ENCODE peak calls at places on chromosomes 13 and 19, in six cellular contexts. R is hepatocyte; H is CD8-positive, alpha-beta T cell; Z is left lung; Q is right cardiac atrium; O is astrocyte. M is an unnamed sample.

GRCh38 chr13:113821847-113822246 is 42.0 kb downstream of the GAS6 start:
- DNase-seq in R (no peak), H (no peak), Z (no peak), Q (no peak), O (no peak), M (no peak)

GRCh38 chr19:53883231-53883661 is 1.2 kb downstream of the PRKCG start:
- DNase-seq in R (no peak), H (no peak), Z (no peak), Q (no peak), O (no peak), M (no peak)

GRCh38 chr19:14545716-14546082 is 16.3 kb downstream of the TECR start:
- DNase-seq in R (no peak), H (no peak), Z (no peak), Q (no peak), O (no peak), M (no peak)

GRCh38 chr13:25783480-25784081 is 268.2 kb downstream of the SHISA2 start:
- DNase-seq in R (no peak), H (no peak), Z (no peak), Q (no peak), O (no peak), M (no peak)

GRCh38 chr13:64675256-64675892 is 2554.8 kb downstream of the PCDH9 start:
- DNase-seq in R (peak; percentile 13), H (no peak), Z (no peak), Q (no peak), O (peak; percentile 63), M (no peak)

GRCh38 chr13:22061371-22061805 is 390.5 kb downstream of the FGF9 start:
- DNase-seq in R (no peak), H (peak; percentile 39), Z (no peak), Q (no peak), O (no peak), M (no peak)

GRCh38 chr19:49153167-49153809 is 1.9 kb downstream of the HRC start:
- DNase-seq in R (no peak), H (no peak), Z (no peak), Q (no peak), O (no peak), M (no peak)

GRCh38 chr19:1929051-1929742 is 11.8 kb upstream of the CSNK1G2 start:
- DNase-seq in R (peak; percentile 91), H (peak; percentile 80), Z (peak; percentile 77), Q (peak; percentile 78), O (peak; percentile 22), M (peak; percentile 66)

GRCh38 chr13:33728271-33729037 is 89.5 kb upstream of the RFC3 start:
- DNase-seq in R (no peak), H (no peak), Z (peak; percentile 41), Q (peak; percentile 84), O (no peak), M (peak; percentile 44)

GRCh38 chr19:28424041-28424440 is 788.9 kb downstream of the UQCRFS1 start:
- DNase-seq in R (no peak), H (no peak), Z (no peak), Q (no peak), O (peak; percentile 38), M (no peak)

GRCh38 chr13:26941345-26942174 is 181.0 kb upstream of the GPR12 start:
- DNase-seq in R (peak; percentile 52), H (no peak), Z (no peak), Q (no peak), O (peak; percentile 81), M (no peak)

GRCh38 chr19:57192064-57192395 is 730 bp downstream of the ZNF264 start:
- DNase-seq in R (peak; percentile 11), H (no peak), Z (no peak), Q (no peak), O (no peak), M (no peak)

GRCh38 chr13:113927661-113928581 is 46.0 kb downstream of the C13orf46 start:
- DNase-seq in R (peak; percentile 52), H (no peak), Z (no peak), Q (no peak), O (peak; percentile 87), M (peak; percentile 95)

GRCh38 chr13:37129867-37130266 is 24.4 kb upstream of the CSNK1A1L start:
- DNase-seq in R (peak; percentile 10), H (no peak), Z (no peak), Q (peak; percentile 16), O (no peak), M (no peak)

GRCh38 chr13:72463561-72463960 is 263.9 kb downstream of the MZT1 start:
- DNase-seq in R (peak; percentile 43), H (no peak), Z (no peak), Q (no peak), O (peak; percentile 84), M (no peak)

GRCh38 chr19:46351241-46352041 is 4.6 kb downstream of the PPP5C start:
- DNase-seq in R (no peak), H (no peak), Z (peak; percentile 84), Q (peak; percentile 66), O (peak; percentile 35), M (no peak)

GRCh38 chr19:4369109-4369887 is 25.9 kb downstream of the MPND start:
- DNase-seq in R (no peak), H (peak; percentile 54), Z (peak; percentile 84), Q (peak; percentile 65), O (no peak), M (peak; percentile 66)

GRCh38 chr13:104006625-104007061 is 940.4 kb upstream of the SLC10A2 start:
- DNase-seq in R (no peak), H (no peak), Z (no peak), Q (no peak), O (peak; percentile 90), M (no peak)

GRCh38 chr13:30441304-30441703 is 19.0 kb downstream of the UBE2L5 start:
- DNase-seq in R (no peak), H (no peak), Z (no peak), Q (no peak), O (peak; percentile 28), M (no peak)

GRCh38 chr19:47391510-47392223 is 27.7 kb downstream of the MEIS3 start:
- DNase-seq in R (peak; percentile 83), H (peak; percentile 74), Z (peak; percentile 84), Q (peak; percentile 69), O (peak; percentile 28), M (peak; percentile 79)

GRCh38 chr13:36850790-36851438 is 31.9 kb downstream of the RFXAP start:
- DNase-seq in R (no peak), H (no peak), Z (no peak), Q (no peak), O (no peak), M (no peak)

GRCh38 chr19:39765091-39766076 is 13.3 kb upstream of the LEUTX start:
- DNase-seq in R (peak; percentile 77), H (peak; percentile 7), Z (no peak), Q (peak; percentile 39), O (peak; percentile 16), M (no peak)

GRCh38 chr19:16403151-16403977 is 68.4 kb downstream of the EPS15L1 start:
- DNase-seq in R (no peak), H (no peak), Z (no peak), Q (no peak), O (no peak), M (no peak)

GRCh38 chr19:47471733-47472457 is at the start of gene SLC8A2:
- DNase-seq in R (peak; percentile 93), H (peak; percentile 13), Z (peak; percentile 50), Q (peak; percentile 69), O (peak; percentile 77), M (peak; percentile 78)

GRCh38 chr13:50128406-50129048 is 113.3 kb downstream of the KCNRG start:
- DNase-seq in R (no peak), H (no peak), Z (no peak), Q (no peak), O (no peak), M (no peak)

GRCh38 chr13:113731192-113732175 is 27.5 kb upstream of the TMEM255B start:
- DNase-seq in R (no peak), H (no peak), Z (no peak), Q (no peak), O (no peak), M (no peak)

GRCh38 chr19:45117167-45117594 is 24.2 kb downstream of the PPP1R37 start:
- DNase-seq in R (peak; percentile 46), H (no peak), Z (peak; percentile 48), Q (no peak), O (peak; percentile 37), M (no peak)

GRCh38 chr13:39451301-39451700 is 151.7 kb downstream of the LHFPL6 start:
- DNase-seq in R (peak; percentile 12), H (no peak), Z (no peak), Q (no peak), O (peak; percentile 25), M (no peak)

GRCh38 chr19:7373862-7374261 is 25.1 kb downstream of the ARHGEF18 start:
- DNase-seq in R (no peak), H (no peak), Z (no peak), Q (no peak), O (no peak), M (no peak)

GRCh38 chr19:6185093-6185824 is 49.8 kb downstream of the ACSBG2 start:
- DNase-seq in R (no peak), H (no peak), Z (no peak), Q (no peak), O (no peak), M (no peak)

GRCh38 chr19:6181119-6181518 is 45.7 kb downstream of the ACSBG2 start:
- DNase-seq in R (no peak), H (no peak), Z (no peak), Q (no peak), O (no peak), M (no peak)

GRCh38 chr19:6185825-6186193 is 50.3 kb downstream of the ACSBG2 start:
- DNase-seq in R (no peak), H (no peak), Z (no peak), Q (no peak), O (no peak), M (no peak)

GRCh38 chr19:6187374-6187773 is 51.9 kb downstream of the ACSBG2 start:
- DNase-seq in R (no peak), H (no peak), Z (no peak), Q (no peak), O (no peak), M (no peak)

GRCh38 chr19:6186435-6186834 is 51.0 kb downstream of the ACSBG2 start:
- DNase-seq in R (no peak), H (no peak), Z (no peak), Q (no peak), O (no peak), M (no peak)
- H3K9me3 ChIP-seq in R (no peaks in the 10 kb centered on the region), H (no peaks in the 10 kb centered on the region), Z (peaks cover 2% of the 10 kb centered on the region), Q (no peaks in the 10 kb centered on the region), O (peaks cover 10% of the 10 kb centered on the region), M (no peaks in the 10 kb centered on the region)

DNA sequence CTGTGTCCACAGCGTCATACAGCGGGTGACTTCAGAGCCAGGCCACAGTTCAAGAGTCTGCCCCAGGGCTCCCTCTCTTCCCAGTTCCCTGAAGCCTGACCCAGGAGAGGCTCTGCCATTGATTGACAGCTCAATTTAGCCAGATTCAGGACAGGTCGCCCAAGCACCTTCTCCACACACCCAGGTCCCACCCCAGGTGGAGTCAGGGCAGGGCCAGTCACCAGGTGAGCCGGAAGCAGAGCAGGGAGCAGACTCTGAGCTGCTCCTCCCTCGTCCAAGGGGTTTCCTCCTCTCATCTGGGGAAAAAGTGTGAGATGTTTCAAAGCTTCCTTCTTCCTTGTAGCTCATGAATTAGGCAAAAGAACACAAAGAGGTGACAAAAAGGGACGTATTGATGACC is 5.6 kb downstream of the CEACAM7 start:
- DNase-seq in R (no peak), H (no peak), Z (no peak), Q (no peak), O (no peak), M (no peak)
- H3K9me3 ChIP-seq in R (no peaks in the 10 kb centered on the region), H (no peaks in the 10 kb centered on the region), Z (no peaks in the 10 kb centered on the region), Q (peaks cover 4% of the 10 kb centered on the region), O (no peaks in the 10 kb centered on the region), M (no peaks in the 10 kb centered on the region)

GRCh38 chr19:9148687-9149086 is 8.5 kb downstream of the ZNF317 start:
- DNase-seq in R (no peak), H (no peak), Z (no peak), Q (no peak), O (no peak), M (no peak)
- H3K9me3 ChIP-seq in R (peaks cover 33% of the 10 kb centered on the region), H (peaks cover 9% of the 10 kb centered on the region), Z (peaks cover 51% of the 10 kb centered on the region), Q (no peaks in the 10 kb centered on the region), O (peaks cover 17% of the 10 kb centered on the region), M (peaks cover 63% of the 10 kb centered on the region)

GRCh38 chr19:9295411-9295849 is 14.2 kb downstream of the ZNF699 start:
- DNase-seq in R (no peak), H (no peak), Z (no peak), Q (no peak), O (peak; percentile 14), M (no peak)
- H3K9me3 ChIP-seq in R (peaks cover 64% of the 10 kb centered on the region), H (peaks cover 59% of the 10 kb centered on the region), Z (peaks cover 100% of the 10 kb centered on the region), Q (peaks cover 20% of the 10 kb centered on the region), O (peaks cover 39% of the 10 kb centered on the region), M (peaks cover 99% of the 10 kb centered on the region)

M was measured in breast epithelium.